ENCODE peak calls at places on chromosomes 5 and 9, in six cellular contexts. One of them, this sample, is unnamed.

GRCh38 chr5:20276061-20276958 is 288.3 kb upstream of the CDH18 start:
- DNase-seq in SJSA1: peak; percentile 29
- DNase-seq in Right ventricle myocardium superior: no peak
- DNase-seq in bronchial epithelial cell: peak; percentile 89
- DNase-seq in psoas muscle: peak; percentile 23
- DNase-seq in fibroblast of the aortic adventitia: peak; percentile 90
- DNase-seq in this sample: peak; percentile 87

GRCh38 chr5:135625961-135626360 is 47.2 kb upstream of the CXCL14 start:
- DNase-seq in psoas muscle: no peak
- DNase-seq in bronchial epithelial cell: no peak
- DNase-seq in Right ventricle myocardium superior: no peak
- DNase-seq in SJSA1: peak; percentile 94
- DNase-seq in fibroblast of the aortic adventitia: no peak
- DNase-seq in this sample: no peak

GRCh38 chr5:119453045-119453383 is 717 bp downstream of the HSD17B4 start:
- DNase-seq in Right ventricle myocardium superior: no peak
- DNase-seq in psoas muscle: no peak
- DNase-seq in bronchial epithelial cell: peak; percentile 21
- DNase-seq in fibroblast of the aortic adventitia: peak; percentile 66
- DNase-seq in SJSA1: no peak
- DNase-seq in this sample: peak; percentile 15

GRCh38 chr9:114287763-114288232 is 35.1 kb upstream of the ORM1 start:
- DNase-seq in psoas muscle: peak; percentile 21
- DNase-seq in Right ventricle myocardium superior: no peak
- DNase-seq in bronchial epithelial cell: no peak
- DNase-seq in fibroblast of the aortic adventitia: no peak
- DNase-seq in SJSA1: no peak
- DNase-seq in this sample: no peak

GRCh38 chr5:100667021-100667671 is 132.0 kb downstream of the FAM174A start:
- DNase-seq in SJSA1: no peak
- DNase-seq in Right ventricle myocardium superior: no peak
- DNase-seq in bronchial epithelial cell: peak; percentile 96
- DNase-seq in psoas muscle: no peak
- DNase-seq in fibroblast of the aortic adventitia: peak; percentile 66
- DNase-seq in this sample: peak; percentile 36

GRCh38 chr9:110559869-110560268 is 19.7 kb downstream of the SVEP1 start:
- DNase-seq in bronchial epithelial cell: peak; percentile 62
- DNase-seq in psoas muscle: no peak
- DNase-seq in SJSA1: no peak
- DNase-seq in Right ventricle myocardium superior: no peak
- DNase-seq in fibroblast of the aortic adventitia: no peak
- DNase-seq in this sample: no peak

GRCh38 chr9:36276840-36277239 is 18.6 kb upstream of the GNE start:
- DNase-seq in fibroblast of the aortic adventitia: peak; percentile 79
- DNase-seq in psoas muscle: no peak
- DNase-seq in Right ventricle myocardium superior: no peak
- DNase-seq in SJSA1: peak; percentile 54
- DNase-seq in bronchial epithelial cell: peak; percentile 34
- DNase-seq in this sample: peak; percentile 75

GRCh38 chr9:126587187-126588185 is 26.2 kb upstream of the LMX1B start:
- DNase-seq in SJSA1: no peak
- DNase-seq in bronchial epithelial cell: no peak
- DNase-seq in fibroblast of the aortic adventitia: peak; percentile 31
- DNase-seq in psoas muscle: no peak
- DNase-seq in Right ventricle myocardium superior: peak; percentile 89
- DNase-seq in this sample: no peak

GRCh38 chr5:10524376-10525123 is 39.3 kb upstream of the ANKRD33B start:
- DNase-seq in SJSA1: peak; percentile 95
- DNase-seq in fibroblast of the aortic adventitia: peak; percentile 92
- DNase-seq in Right ventricle myocardium superior: no peak
- DNase-seq in bronchial epithelial cell: no peak
- DNase-seq in psoas muscle: peak; percentile 81
- DNase-seq in this sample: peak; percentile 57

GRCh38 chr9:135506327-135507103 is 6.0 kb downstream of the MRPS2 start:
- DNase-seq in Right ventricle myocardium superior: no peak
- DNase-seq in fibroblast of the aortic adventitia: no peak
- DNase-seq in psoas muscle: no peak
- DNase-seq in bronchial epithelial cell: no peak
- DNase-seq in SJSA1: no peak
- DNase-seq in this sample: no peak

This sample was measured in kidney tubule cell.